ENCODE peak calls at places on chromosome 21, in nine cellular contexts. One of them, this sample, is unnamed.

GRCh38 chr21:43609501-43610340 is 49.6 kb downstream of the HSF2BP start:
- DNase-seq in germinal center: no peak
- DNase-seq in GM04503: no peak
- DNase-seq in ascending aorta: no peak
- DNase-seq in NCI-H2171 treated with DMSO at 0.1 percent for 48 hours: peak; percentile 94
- DNase-seq in skeletal muscle cell: peak; percentile 76
- DNase-seq in smooth muscle cell of the brain vasculature: peak; percentile 74
- DNase-seq in GM19239: no peak
- DNase-seq in ACHN: peak; percentile 48
- DNase-seq in this sample: no peak

GRCh38 chr21:32192291-32192690 is 86.6 kb downstream of the MIS18A start:
- DNase-seq in ascending aorta: no peak
- DNase-seq in GM04503: no peak
- DNase-seq in skeletal muscle cell: no peak
- DNase-seq in GM19239: no peak
- DNase-seq in smooth muscle cell of the brain vasculature: no peak
- DNase-seq in NCI-H2171 treated with DMSO at 0.1 percent for 48 hours: no peak
- DNase-seq in germinal center: no peak
- DNase-seq in ACHN: no peak
- DNase-seq in this sample: no peak

GRCh38 chr21:24825348-24825747 is 781.9 kb downstream of the MRPL39 start:
- DNase-seq in smooth muscle cell of the brain vasculature: no peak
- DNase-seq in skeletal muscle cell: no peak
- DNase-seq in GM04503: no peak
- DNase-seq in germinal center: no peak
- DNase-seq in NCI-H2171 treated with DMSO at 0.1 percent for 48 hours: no peak
- DNase-seq in GM19239: no peak
- DNase-seq in ascending aorta: no peak
- DNase-seq in ACHN: no peak
- DNase-seq in this sample: no peak

GRCh38 chr21:31781737-31782136 is 49.8 kb upstream of the SCAF4 start:
- DNase-seq in germinal center: no peak
- DNase-seq in skeletal muscle cell: peak; percentile 13
- DNase-seq in GM19239: no peak
- DNase-seq in GM04503: peak; percentile 9
- DNase-seq in smooth muscle cell of the brain vasculature: peak; percentile 12
- DNase-seq in ascending aorta: no peak
- DNase-seq in NCI-H2171 treated with DMSO at 0.1 percent for 48 hours: peak; percentile 82
- DNase-seq in ACHN: peak; percentile 15
- DNase-seq in this sample: peak; percentile 21

GRCh38 chr21:36397606-36398005 is 12.4 kb downstream of the CHAF1B start:
- DNase-seq in GM04503: no peak
- DNase-seq in germinal center: no peak
- DNase-seq in ACHN: no peak
- DNase-seq in smooth muscle cell of the brain vasculature: no peak
- DNase-seq in ascending aorta: no peak
- DNase-seq in GM19239: no peak
- DNase-seq in skeletal muscle cell: no peak
- DNase-seq in NCI-H2171 treated with DMSO at 0.1 percent for 48 hours: no peak
- DNase-seq in this sample: no peak

GRCh38 chr21:41950941-41951408 is 2.8 kb downstream of the C2CD2 start:
- DNase-seq in ascending aorta: no peak
- DNase-seq in NCI-H2171 treated with DMSO at 0.1 percent for 48 hours: no peak
- DNase-seq in GM04503: no peak
- DNase-seq in ACHN: no peak
- DNase-seq in smooth muscle cell of the brain vasculature: no peak
- DNase-seq in germinal center: no peak
- DNase-seq in GM19239: no peak
- DNase-seq in skeletal muscle cell: no peak
- DNase-seq in this sample: no peak

GRCh38 chr21:21051109-21052055 is 53.2 kb downstream of the NCAM2 start:
- DNase-seq in ACHN: no peak
- DNase-seq in ascending aorta: no peak
- DNase-seq in germinal center: no peak
- DNase-seq in smooth muscle cell of the brain vasculature: no peak
- DNase-seq in NCI-H2171 treated with DMSO at 0.1 percent for 48 hours: no peak
- DNase-seq in GM19239: no peak
- DNase-seq in skeletal muscle cell: no peak
- DNase-seq in GM04503: no peak
- DNase-seq in this sample: no peak

GRCh38 chr21:36783612-36784383 is 84.9 kb downstream of the SIM2 start:
- DNase-seq in skeletal muscle cell: peak; percentile 47
- DNase-seq in germinal center: no peak
- DNase-seq in NCI-H2171 treated with DMSO at 0.1 percent for 48 hours: no peak
- DNase-seq in smooth muscle cell of the brain vasculature: no peak
- DNase-seq in GM19239: no peak
- DNase-seq in ascending aorta: no peak
- DNase-seq in ACHN: peak; percentile 76
- DNase-seq in GM04503: no peak
- DNase-seq in this sample: no peak

GRCh38 chr21:39575778-39576177 is 37.0 kb upstream of the B3GALT5 start:
- DNase-seq in smooth muscle cell of the brain vasculature: no peak
- DNase-seq in NCI-H2171 treated with DMSO at 0.1 percent for 48 hours: no peak
- DNase-seq in skeletal muscle cell: no peak
- DNase-seq in ACHN: peak; percentile 29
- DNase-seq in GM04503: no peak
- DNase-seq in GM19239: no peak
- DNase-seq in ascending aorta: no peak
- DNase-seq in germinal center: no peak
- DNase-seq in this sample: no peak

GRCh38 chr21:21624674-21625073 is 626.5 kb downstream of the NCAM2 start:
- DNase-seq in germinal center: no peak
- DNase-seq in NCI-H2171 treated with DMSO at 0.1 percent for 48 hours: no peak
- DNase-seq in GM19239: no peak
- DNase-seq in GM04503: peak; percentile 6
- DNase-seq in smooth muscle cell of the brain vasculature: no peak
- DNase-seq in ACHN: no peak
- DNase-seq in skeletal muscle cell: peak; percentile 45
- DNase-seq in ascending aorta: no peak
- DNase-seq in this sample: no peak

GRCh38 chr21:17491716-17492414 is 21.0 kb upstream of the CXADR start:
- DNase-seq in skeletal muscle cell: peak; percentile 98
- DNase-seq in germinal center: no peak
- DNase-seq in ascending aorta: no peak
- DNase-seq in ACHN: peak; percentile 87
- DNase-seq in GM19239: no peak
- DNase-seq in NCI-H2171 treated with DMSO at 0.1 percent for 48 hours: no peak
- DNase-seq in smooth muscle cell of the brain vasculature: peak; percentile 88
- DNase-seq in GM04503: peak; percentile 88
- DNase-seq in this sample: peak; percentile 25

GRCh38 chr21:45468051-45468970 is 63.3 kb downstream of the COL18A1 start:
- DNase-seq in GM19239: no peak
- DNase-seq in GM04503: no peak
- DNase-seq in skeletal muscle cell: no peak
- DNase-seq in ACHN: no peak
- DNase-seq in ascending aorta: no peak
- DNase-seq in germinal center: no peak
- DNase-seq in smooth muscle cell of the brain vasculature: no peak
- DNase-seq in NCI-H2171 treated with DMSO at 0.1 percent for 48 hours: no peak
- DNase-seq in this sample: no peak

GRCh38 chr21:41943468-41944250 is 10.2 kb downstream of the C2CD2 start:
- DNase-seq in germinal center: no peak
- DNase-seq in GM04503: no peak
- DNase-seq in GM19239: no peak
- DNase-seq in ascending aorta: no peak
- DNase-seq in skeletal muscle cell: no peak
- DNase-seq in ACHN: no peak
- DNase-seq in smooth muscle cell of the brain vasculature: no peak
- DNase-seq in NCI-H2171 treated with DMSO at 0.1 percent for 48 hours: no peak
- DNase-seq in this sample: no peak

GRCh38 chr21:40245021-40245420 is 377.8 kb downstream of the PCP4 start:
- DNase-seq in ACHN: no peak
- DNase-seq in skeletal muscle cell: no peak
- DNase-seq in NCI-H2171 treated with DMSO at 0.1 percent for 48 hours: no peak
- DNase-seq in smooth muscle cell of the brain vasculature: no peak
- DNase-seq in GM04503: no peak
- DNase-seq in GM19239: no peak
- DNase-seq in germinal center: no peak
- DNase-seq in ascending aorta: no peak
- DNase-seq in this sample: no peak

GRCh38 chr21:33767236-33767635 is 124.9 kb downstream of the ITSN1 start:
- DNase-seq in GM19239: no peak
- DNase-seq in GM04503: no peak
- DNase-seq in germinal center: no peak
- DNase-seq in skeletal muscle cell: peak; percentile 55
- DNase-seq in ACHN: peak; percentile 78
- DNase-seq in ascending aorta: no peak
- DNase-seq in smooth muscle cell of the brain vasculature: no peak
- DNase-seq in NCI-H2171 treated with DMSO at 0.1 percent for 48 hours: no peak
- DNase-seq in this sample: no peak

GRCh38 chr21:37208741-37209225 is 58.4 kb downstream of the VPS26C start:
- DNase-seq in smooth muscle cell of the brain vasculature: no peak
- DNase-seq in germinal center: peak; percentile 82
- DNase-seq in NCI-H2171 treated with DMSO at 0.1 percent for 48 hours: no peak
- DNase-seq in skeletal muscle cell: no peak
- DNase-seq in ascending aorta: no peak
- DNase-seq in ACHN: peak; percentile 35
- DNase-seq in GM19239: no peak
- DNase-seq in GM04503: no peak
- DNase-seq in this sample: no peak

GRCh38 chr21:43975469-43976098 is 36.5 kb upstream of the TRAPPC10 start:
- DNase-seq in germinal center: peak; percentile 85
- DNase-seq in skeletal muscle cell: no peak
- DNase-seq in GM19239: peak; percentile 94
- DNase-seq in ascending aorta: no peak
- DNase-seq in GM04503: no peak
- DNase-seq in smooth muscle cell of the brain vasculature: peak; percentile 37
- DNase-seq in ACHN: peak; percentile 49
- DNase-seq in NCI-H2171 treated with DMSO at 0.1 percent for 48 hours: peak; percentile 78
- DNase-seq in this sample: no peak

GRCh38 chr21:42981862-42982261 is 7.5 kb downstream of the PKNOX1 start:
- DNase-seq in NCI-H2171 treated with DMSO at 0.1 percent for 48 hours: no peak
- DNase-seq in GM19239: no peak
- DNase-seq in germinal center: no peak
- DNase-seq in skeletal muscle cell: no peak
- DNase-seq in GM04503: no peak
- DNase-seq in ascending aorta: no peak
- DNase-seq in ACHN: no peak
- DNase-seq in smooth muscle cell of the brain vasculature: no peak
- DNase-seq in this sample: no peak

GRCh38 chr21:42063578-42064521 is 7.3 kb upstream of the UMODL1 start:
- DNase-seq in GM04503: no peak
- DNase-seq in smooth muscle cell of the brain vasculature: no peak
- DNase-seq in ACHN: no peak
- DNase-seq in NCI-H2171 treated with DMSO at 0.1 percent for 48 hours: no peak
- DNase-seq in germinal center: peak; percentile 79
- DNase-seq in ascending aorta: no peak
- DNase-seq in GM19239: peak; percentile 50
- DNase-seq in skeletal muscle cell: no peak
- DNase-seq in this sample: no peak

GRCh38 chr21:45516671-45517151 is 25.5 kb downstream of the SLC19A1 start:
- DNase-seq in ascending aorta: no peak
- DNase-seq in GM19239: no peak
- DNase-seq in NCI-H2171 treated with DMSO at 0.1 percent for 48 hours: no peak
- DNase-seq in skeletal muscle cell: no peak
- DNase-seq in GM04503: no peak
- DNase-seq in germinal center: no peak
- DNase-seq in ACHN: no peak
- DNase-seq in smooth muscle cell of the brain vasculature: no peak
- DNase-seq in this sample: no peak

GRCh38 chr21:33013618-33014017 is 12.1 kb upstream of the OLIG2 start:
- DNase-seq in ACHN: no peak
- DNase-seq in smooth muscle cell of the brain vasculature: no peak
- DNase-seq in GM04503: no peak
- DNase-seq in GM19239: no peak
- DNase-seq in germinal center: no peak
- DNase-seq in NCI-H2171 treated with DMSO at 0.1 percent for 48 hours: no peak
- DNase-seq in ascending aorta: no peak
- DNase-seq in skeletal muscle cell: no peak
- DNase-seq in this sample: no peak

GRCh38 chr21:34845521-34846213 is 176.9 kb downstream of the CLIC6 start:
- DNase-seq in skeletal muscle cell: peak; percentile 77
- DNase-seq in ascending aorta: no peak
- DNase-seq in NCI-H2171 treated with DMSO at 0.1 percent for 48 hours: no peak
- DNase-seq in smooth muscle cell of the brain vasculature: peak; percentile 67
- DNase-seq in ACHN: no peak
- DNase-seq in GM19239: peak; percentile 50
- DNase-seq in germinal center: peak; percentile 23
- DNase-seq in GM04503: no peak
- DNase-seq in this sample: no peak

GRCh38 chr21:37166733-37167132 is 93.7 kb downstream of the TTC3 start:
- DNase-seq in ACHN: peak; percentile 27
- DNase-seq in smooth muscle cell of the brain vasculature: no peak
- DNase-seq in GM19239: no peak
- DNase-seq in germinal center: peak; percentile 12
- DNase-seq in skeletal muscle cell: no peak
- DNase-seq in NCI-H2171 treated with DMSO at 0.1 percent for 48 hours: peak; percentile 61
- DNase-seq in GM04503: no peak
- DNase-seq in ascending aorta: no peak
- DNase-seq in this sample: no peak

GRCh38 chr21:44919913-44920693 is 596 bp downstream of the ITGB2 start:
- DNase-seq in GM04503: no peak
- DNase-seq in GM19239: no peak
- DNase-seq in smooth muscle cell of the brain vasculature: no peak
- DNase-seq in skeletal muscle cell: no peak
- DNase-seq in germinal center: no peak
- DNase-seq in NCI-H2171 treated with DMSO at 0.1 percent for 48 hours: no peak
- DNase-seq in ascending aorta: no peak
- DNase-seq in ACHN: no peak
- DNase-seq in this sample: no peak